ENCODE peak calls at places on chromosomes 13 and 19, in eight cellular contexts. L is mammary epithelial cell; R is tibial nerve; B is GM23338; J is spleen; O is uterus; C is cardiac muscle cell; M is CD4-positive, CD25-positive, alpha-beta regulatory T cell. S is an unnamed sample.

GRCh38 chr13:45715351-45715750 is 13.2 kb downstream of the CBY2 start:
- DNase-seq in J (no peak), L (no peak), R (no peak), B (no peak), C (no peak), O (no peak), M (no peak), S (no peak)

GRCh38 chr13:112174476-112175110 is 107.6 kb downstream of the SOX1 start:
- DNase-seq in J (no peak), C (no peak), B (no peak), L (no peak), R (no peak), O (no peak), M (no peak), S (no peak)

GRCh38 chr13:76953921-76954320 is 5.6 kb downstream of the ACOD1 start:
- DNase-seq in J (no peak), R (no peak), M (no peak), O (no peak), B (no peak), L (no peak), C (no peak), S (no peak)

GRCh38 chr13:112072531-112073244 is 5.7 kb downstream of the SOX1 start:
- DNase-seq in O (no peak), J (no peak), L (no peak), M (no peak), B (peak; percentile 92), R (no peak), C (no peak), S (no peak)

GRCh38 chr19:49430172-49430677 is 5.0 kb downstream of the GFY start:
- DNase-seq in L (no peak), B (no peak), J (no peak), M (no peak), C (no peak), R (no peak), O (no peak), S (no peak)

GRCh38 chr19:34215006-34215665 is 39.2 kb upstream of the GARRE1 start:
- DNase-seq in J (no peak), L (no peak), B (no peak), R (no peak), O (no peak), C (no peak), M (no peak), S (no peak)

GRCh38 chr13:42798118-42798517 is 16.7 kb downstream of the FAM216B start:
- DNase-seq in O (no peak), B (no peak), R (no peak), M (no peak), L (no peak), J (no peak), C (no peak), S (no peak)

GRCh38 chr19:34350161-34350561 is 14.8 kb upstream of the GPI start:
- DNase-seq in L (no peak), M (peak; percentile 98), B (no peak), C (no peak), R (no peak), J (no peak), O (no peak), S (no peak)

GRCh38 chr13:112684041-112684440 is 5.8 kb upstream of the ATP11A start:
- DNase-seq in O (no peak), J (no peak), L (no peak), R (no peak), B (no peak), C (no peak), M (no peak), S (no peak)

GRCh38 chr19:14167013-14167593 is 30.7 kb upstream of the ASF1B start:
- DNase-seq in C (no peak), B (no peak), M (peak; percentile 27), R (no peak), O (no peak), J (no peak), L (no peak), S (no peak)

GRCh38 chr19:49114630-49115363 is 627 bp downstream of the LIN7B start:
- DNase-seq in R (peak; percentile 36), J (peak; percentile 88), B (peak; percentile 88), C (peak; percentile 69), L (peak; percentile 20), O (peak; percentile 62), M (peak; percentile 62), S (peak; percentile 64)

GRCh38 chr13:73533111-73533510 is 474.3 kb downstream of the KLF5 start:
- DNase-seq in J (no peak), O (no peak), L (no peak), B (no peak), M (no peak), R (no peak), C (no peak), S (no peak)

GRCh38 chr13:95588134-95588533 is 35.6 kb downstream of the CLDN10 start:
- DNase-seq in M (no peak), J (no peak), C (no peak), R (no peak), L (peak; percentile 50), B (no peak), O (no peak), S (no peak)

GRCh38 chr19:31253816-31254551 is 95.3 kb downstream of the TSHZ3 start:
- DNase-seq in R (no peak), C (peak; percentile 52), M (no peak), L (peak; percentile 86), O (peak; percentile 27), B (no peak), J (no peak), S (no peak)

GRCh38 chr19:2503521-2504109 is 27.7 kb downstream of the GADD45B start:
- DNase-seq in L (peak; percentile 84), O (no peak), C (peak; percentile 40), M (peak; percentile 92), B (no peak), J (no peak), R (no peak), S (peak; percentile 40)

GRCh38 chr13:107832521-107833095 is 382.7 kb downstream of the LIG4 start:
- DNase-seq in B (peak; percentile 23), R (no peak), C (peak; percentile 8), J (no peak), O (no peak), L (no peak), M (no peak), S (no peak)

GRCh38 chr19:55460670-55461258 is 678 bp downstream of the ISOC2 start:
- DNase-seq in B (peak; percentile 97), R (peak; percentile 83), J (peak; percentile 88), C (peak; percentile 96), L (peak; percentile 42), M (peak; percentile 42), O (peak; percentile 90), S (peak; percentile 89)

GRCh38 chr19:46998445-46999142 is 21.0 kb upstream of the NPAS1 start:
- DNase-seq in B (no peak), M (no peak), R (no peak), C (no peak), O (no peak), J (peak; percentile 59), L (no peak), S (no peak)

GRCh38 chr19:47001584-47001983 is 18.1 kb upstream of the NPAS1 start:
- DNase-seq in J (no peak), B (no peak), C (no peak), R (no peak), O (no peak), L (no peak), M (no peak), S (no peak)

GRCh38 chr19:46999878-47000277 is 19.8 kb upstream of the NPAS1 start:
- DNase-seq in B (no peak), C (no peak), M (no peak), L (no peak), O (no peak), J (no peak), R (no peak), S (no peak)

GRCh38 chr19:47000373-47000772 is 19.3 kb upstream of the NPAS1 start:
- DNase-seq in R (no peak), O (no peak), B (no peak), L (no peak), C (no peak), M (no peak), J (no peak), S (no peak)

GRCh38 chr19:46999377-46999776 is 20.3 kb upstream of the NPAS1 start:
- DNase-seq in L (no peak), M (no peak), B (no peak), C (no peak), J (no peak), O (no peak), R (no peak), S (no peak)
- H3K4me1 ChIP-seq in L (no peaks in the 10 kb centered on the region), M (no peaks in the 10 kb centered on the region), B (peaks cover 7% of the 10 kb centered on the region), C (no peaks in the 10 kb centered on the region), J (peaks cover 30% of the 10 kb centered on the region), O (no peaks in the 10 kb centered on the region), R (peaks cover 9% of the 10 kb centered on the region), S (no peaks in the 10 kb centered on the region)

GRCh38 chr13:100495455-100495854 is 93.1 kb downstream of the GGACT start:
- DNase-seq in O (no peak), B (no peak), L (no peak), R (no peak), M (no peak), C (no peak), J (no peak), S (no peak)
- H3K4me1 ChIP-seq in O (no peaks in the 10 kb centered on the region), B (peaks cover 27% of the 10 kb centered on the region), L (no peaks in the 10 kb centered on the region), R (peaks cover 9% of the 10 kb centered on the region), M (no peaks in the 10 kb centered on the region), C (peaks cover 25% of the 10 kb centered on the region), J (peaks cover 32% of the 10 kb centered on the region), S (no peaks in the 10 kb centered on the region)

GRCh38 chr19:52224211-52224610 is 34.4 kb downstream of the PPP2R1A start:
- DNase-seq in C (no peak), L (no peak), R (no peak), M (no peak), B (no peak), J (no peak), O (no peak), S (no peak)

GRCh38 chr19:52217576-52217975 is 27.7 kb downstream of the PPP2R1A start:
- DNase-seq in B (peak; percentile 18), R (no peak), M (no peak), O (no peak), J (no peak), C (no peak), L (peak; percentile 12), S (no peak)

GRCh38 chr19:52221031-52221430 is 31.2 kb downstream of the PPP2R1A start:
- DNase-seq in O (no peak), L (no peak), C (no peak), R (no peak), B (no peak), M (no peak), J (no peak), S (no peak)

GRCh38 chr19:52219611-52220010 is 29.8 kb downstream of the PPP2R1A start:
- DNase-seq in B (no peak), J (no peak), M (no peak), L (no peak), R (no peak), O (no peak), C (no peak), S (no peak)

GRCh38 chr19:52221831-52222375 is 32.1 kb downstream of the PPP2R1A start:
- DNase-seq in O (no peak), B (no peak), R (no peak), C (no peak), M (no peak), J (no peak), L (peak; percentile 11), S (no peak)
- H3K4me1 ChIP-seq in O (no peaks in the 10 kb centered on the region), B (no peaks in the 10 kb centered on the region), R (no peaks in the 10 kb centered on the region), C (no peaks in the 10 kb centered on the region), M (no peaks in the 10 kb centered on the region), J (no peaks in the 10 kb centered on the region), L (no peaks in the 10 kb centered on the region), S (peaks cover 12% of the 10 kb centered on the region)

DNA sequence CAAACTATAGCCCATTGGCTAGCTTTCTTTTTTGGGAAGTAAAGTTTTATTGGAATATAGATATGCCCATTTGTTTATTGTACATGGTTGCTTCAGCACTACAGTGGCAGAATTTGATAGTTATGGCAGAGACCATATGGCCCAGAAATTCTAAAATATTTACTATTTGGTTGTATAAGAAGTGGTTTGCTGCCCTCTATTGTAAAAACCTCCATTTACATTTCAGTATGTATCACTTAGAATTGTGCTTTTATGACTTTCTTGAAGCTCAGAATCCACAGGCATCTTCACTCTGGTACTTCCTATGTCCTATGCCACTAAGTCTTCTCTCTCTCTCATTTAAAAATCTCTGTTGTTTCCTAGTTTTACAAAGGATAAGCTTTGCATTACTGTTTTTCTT is 37.7 kb downstream of the DLEU7 start:
- DNase-seq in C (peak; percentile 34), O (no peak), M (peak; percentile 37), B (peak; percentile 9), L (peak; percentile 8), J (no peak), R (no peak), S (peak; percentile 51)
- H3K4me1 ChIP-seq in C (no peaks in the 10 kb centered on the region), O (no peaks in the 10 kb centered on the region), M (peaks cover 11% of the 10 kb centered on the region), B (peaks cover 2% of the 10 kb centered on the region), L (no peaks in the 10 kb centered on the region), J (peaks cover 15% of the 10 kb centered on the region), R (peaks cover 14% of the 10 kb centered on the region), S (peaks cover 10% of the 10 kb centered on the region)